ENCODE peak calls at places on chromosomes 16 and 17, in six cellular contexts. B is activated T-cell treated with anti-CD3 and anti-CD28 coated beads for 1 hour; R is stimulated activated naive CD4-positive, alpha-beta T cell; U is upper lobe of right lung; I is GM23338; K is ACHN. O is an unnamed sample.
A peak's percentile ranks its signal among the peaks of the same experiment; 100 is the strongest.

GRCh38 chr16:18796377-18796776 is 5.0 kb downstream of the ARL6IP1 start:
- DNase-seq in B (no peak), R (no peak), U (no peak), I (no peak), K (no peak), O (no peak)

GRCh38 chr17:82201498-82201910 is 11.1 kb downstream of the CCDC57 start:
- DNase-seq in B (no peak), R (peak; percentile 28), U (no peak), I (peak; percentile 13), K (no peak), O (no peak)

GRCh38 chr16:1363501-1364041 is 11.8 kb downstream of the GNPTG start:
- DNase-seq in B (peak; percentile 65), R (peak; percentile 52), U (peak; percentile 77), I (peak; percentile 79), K (peak; percentile 56), O (peak; percentile 32)

GRCh38 chr17:18172528-18173278 is 10.9 kb upstream of the ALKBH5 start:
- DNase-seq in B (no peak), R (no peak), U (no peak), I (peak; percentile 34), K (no peak), O (no peak)

GRCh38 chr17:35171834-35172233 is 22.4 kb downstream of the SLC35G3 start:
- DNase-seq in B (no peak), R (no peak), U (no peak), I (no peak), K (no peak), O (no peak)

GRCh38 chr16:85699628-85700027 is 10.9 kb upstream of the GINS2 start:
- DNase-seq in B (no peak), R (no peak), U (no peak), I (no peak), K (peak; percentile 70), O (no peak)

GRCh38 chr17:33241390-33241789 is 51.7 kb downstream of the ASIC2 start:
- DNase-seq in B (no peak), R (no peak), U (no peak), I (no peak), K (peak; percentile 7), O (no peak)

GRCh38 chr16:85403693-85404092 is 209.4 kb upstream of the GSE1 start:
- DNase-seq in B (no peak), R (no peak), U (no peak), I (no peak), K (no peak), O (no peak)

GRCh38 chr16:86668136-86668535 is 89.8 kb downstream of the FOXL1 start:
- DNase-seq in B (no peak), R (no peak), U (no peak), I (peak; percentile 62), K (no peak), O (peak; percentile 78)

GRCh38 chr17:44878627-44879221 is 20.5 kb downstream of the EFTUD2 start:
- DNase-seq in B (peak; percentile 11), R (no peak), U (no peak), I (peak; percentile 72), K (peak; percentile 51), O (peak; percentile 44)

GRCh38 chr16:10741844-10742243 is 1.8 kb upstream of the NUBP1 start:
- DNase-seq in B (no peak), R (no peak), U (no peak), I (no peak), K (no peak), O (peak; percentile 51)

GRCh38 chr16:86375370-86375769 is 135.0 kb upstream of the FOXF1 start:
- DNase-seq in B (no peak), R (no peak), U (no peak), I (no peak), K (no peak), O (peak; percentile 92)

GRCh38 chr17:78125138-78125913 is 3.2 kb downstream of the TMC6 start:
- DNase-seq in B (peak; percentile 31), R (peak; percentile 47), U (no peak), I (no peak), K (no peak), O (no peak)

GRCh38 chr16:56125922-56126321 is 65.4 kb upstream of the GNAO1 start:
- DNase-seq in B (no peak), R (no peak), U (no peak), I (no peak), K (no peak), O (no peak)

GRCh38 chr17:42067371-42068180 is 17.2 kb upstream of the C17orf113 start:
- DNase-seq in B (peak; percentile 66), R (peak; percentile 63), U (peak; percentile 82), I (peak; percentile 87), K (peak; percentile 56), O (peak; percentile 35)

GRCh38 chr16:63745456-63745855 is 1376.4 kb downstream of the CDH11 start:
- DNase-seq in B (no peak), R (no peak), U (no peak), I (no peak), K (no peak), O (no peak)

GRCh38 chr17:44919885-44920564 is 4.7 kb upstream of the GFAP start:
- DNase-seq in B (peak; percentile 41), R (peak; percentile 9), U (peak; percentile 87), I (peak; percentile 91), K (peak; percentile 82), O (peak; percentile 76)